ENCODE peak calls at places on chromosomes 12 and 14, in six cellular contexts. H is ovary, J is sigmoid colon, A is HepG2, R is A549, U is transverse colon. D is an unnamed sample.

GRCh38 chr12:83514372-83514771 is 827.7 kb downstream of the TMTC2 start:
- DNase-seq in J (no peak), A (no peak), H (no peak), R (no peak), U (no peak), D (no peak)

GRCh38 chr14:100816286-100816949 is 9.5 kb upstream of the MEG3 start:
- DNase-seq in U (no peak), R (no peak), J (no peak), A (peak), H (no peak), D (no peak)

GRCh38 chr14:92484132-92484823 is 29.3 kb upstream of the RIN3 start:
- DNase-seq in A (no peak), J (no peak), R (no peak), H (no peak), U (no peak), D (no peak)

GRCh38 chr12:4962539-4963486 is 53.1 kb downstream of the KCNA1 start:
- DNase-seq in U (no peak), J (no peak), A (no peak), H (no peak), R (no peak), D (no peak)

GRCh38 chr14:105076296-105076804 is 11.1 kb upstream of the GPR132 start:
- DNase-seq in R (no peak), J (no peak), U (no peak), A (no peak), H (no peak), D (no peak)

GRCh38 chr12:77152623-77153193 is 87.3 kb upstream of the E2F7 start:
- DNase-seq in J (no peak), H (no peak), R (no peak), A (peak), U (no peak), D (no peak)

GRCh38 chr12:49017764-49018281 is 753 bp downstream of the PRKAG1 start:
- DNase-seq in R (no peak), H (no peak), A (peak), U (no peak), J (peak), D (no peak)

GRCh38 chr14:23751591-23751990 is 115.4 kb downstream of the DHRS2 start:
- DNase-seq in J (no peak), A (no peak), H (no peak), R (no peak), U (no peak), D (no peak)

GRCh38 chr14:61752626-61753025 is 9.6 kb upstream of the SNAPC1 start:
- DNase-seq in R (no peak), H (no peak), A (no peak), U (no peak), J (no peak), D (no peak)

GRCh38 chr12:9674226-9674590 is 4.7 kb downstream of the CLEC2D start:
- DNase-seq in A (no peak), H (no peak), J (no peak), R (no peak), U (peak), D (no peak)

GRCh38 chr14:105466491-105467248 is 8.0 kb upstream of the CRIP2 start:
- DNase-seq in R (no peak), U (no peak), J (no peak), H (no peak), A (no peak), D (no peak)

GRCh38 chr12:88242161-88242925 is 100.2 kb downstream of the TMTC3 start:
- DNase-seq in U (no peak), A (no peak), H (no peak), R (peak), J (peak), D (no peak)

GRCh38 chr14:97458302-97459137 is 661.3 kb downstream of the VRK1 start:
- DNase-seq in A (no peak), J (no peak), H (no peak), R (no peak), U (peak), D (peak)

GRCh38 chr12:125454786-125455450 is 389.7 kb downstream of the AACS start:
- DNase-seq in R (no peak), U (no peak), H (no peak), A (no peak), J (no peak), D (no peak)

GRCh38 chr12:39617887-39618286 is 1.7 kb downstream of the ABCD2 start:
- DNase-seq in U (no peak), A (no peak), J (no peak), R (no peak), H (no peak), D (no peak)

GRCh38 chr12:59742831-59743230 is 147.0 kb downstream of the SLC16A7 start:
- DNase-seq in H (no peak), J (no peak), U (no peak), A (no peak), R (no peak), D (no peak)

GRCh38 chr12:50234347-50234746 is 49.0 kb downstream of the LIMA1 start:
- DNase-seq in H (no peak), U (peak), J (no peak), R (no peak), A (no peak), D (peak)

GRCh38 chr12:80183939-80184338 is 84.6 kb downstream of the OTOGL start:
- DNase-seq in J (no peak), R (no peak), A (no peak), H (no peak), U (no peak), D (no peak)

GRCh38 chr14:32648434-32648833 is 290.2 kb upstream of the NPAS3 start:
- DNase-seq in R (no peak), A (no peak), J (no peak), U (no peak), H (no peak), D (no peak)

GRCh38 chr12:20194171-20194570 is 174.2 kb upstream of the PDE3A start:
- DNase-seq in U (no peak), H (no peak), A (no peak), R (no peak), J (no peak), D (no peak)

GRCh38 chr12:4160314-4161040 is 113.1 kb upstream of the CCND2 start:
- DNase-seq in U (no peak), R (no peak), J (no peak), H (no peak), A (no peak), D (no peak)

GRCh38 chr14:72104011-72104613 is 171.9 kb downstream of the RGS6 start:
- DNase-seq in U (peak), R (peak), A (no peak), H (no peak), J (no peak), D (no peak)

GRCh38 chr12:68665016-68665569 is 21.7 kb upstream of the NUP107 start:
- DNase-seq in A (no peak), U (no peak), R (no peak), H (no peak), J (no peak), D (no peak)

DNA sequence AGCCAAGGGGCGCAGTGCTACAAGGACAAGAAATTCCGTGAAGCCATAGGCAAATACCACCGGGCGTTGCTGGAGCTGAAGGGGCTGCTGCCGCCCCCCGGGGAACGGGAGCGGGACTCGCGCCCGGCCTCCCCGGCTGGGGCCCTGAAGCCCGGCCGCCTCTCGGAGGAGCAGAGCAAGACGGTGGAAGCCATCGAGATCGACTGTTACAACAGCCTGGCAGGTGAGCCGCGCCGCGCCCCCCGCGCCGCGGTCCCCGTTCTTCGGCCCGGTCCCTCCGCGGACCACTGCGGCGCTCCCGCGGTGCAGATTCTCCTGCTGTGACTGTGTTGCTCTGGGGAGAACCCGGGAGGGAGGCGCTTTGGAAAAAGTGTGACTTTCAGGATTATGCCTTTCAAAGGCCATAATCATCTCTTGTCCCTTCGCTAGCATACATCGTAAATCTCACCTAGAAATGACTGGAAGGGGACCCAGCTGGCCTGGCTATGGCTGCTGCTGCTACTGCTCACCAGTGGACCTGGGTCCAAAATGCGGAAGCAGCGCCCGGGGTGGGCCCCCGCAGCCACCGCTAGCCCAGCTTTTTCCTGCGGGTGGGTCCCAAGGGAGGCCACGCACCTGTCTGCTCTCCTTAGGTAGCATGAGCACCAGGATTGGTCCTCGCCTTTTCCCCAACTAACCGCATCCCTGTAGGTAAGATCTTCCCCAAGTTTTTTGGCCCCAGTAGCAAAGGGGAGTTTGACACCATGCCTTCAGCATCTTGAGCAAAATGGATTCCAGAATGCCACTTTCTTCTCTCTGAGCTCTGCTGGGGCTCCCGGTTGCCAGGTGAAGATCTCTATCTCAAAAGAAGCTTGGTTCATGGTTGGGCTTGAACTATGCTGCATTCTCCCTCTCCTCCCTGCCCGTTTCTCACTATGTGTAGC is 858 bp downstream of the TTC9 start:
- DNase-seq in U (peak), J (no peak), A (no peak), H (no peak), R (no peak), D (no peak)
- H3K27ac ChIP-seq in U (peak), J (no peak), A (no peak), H (no peak), R (peak), D (peak)

DNA sequence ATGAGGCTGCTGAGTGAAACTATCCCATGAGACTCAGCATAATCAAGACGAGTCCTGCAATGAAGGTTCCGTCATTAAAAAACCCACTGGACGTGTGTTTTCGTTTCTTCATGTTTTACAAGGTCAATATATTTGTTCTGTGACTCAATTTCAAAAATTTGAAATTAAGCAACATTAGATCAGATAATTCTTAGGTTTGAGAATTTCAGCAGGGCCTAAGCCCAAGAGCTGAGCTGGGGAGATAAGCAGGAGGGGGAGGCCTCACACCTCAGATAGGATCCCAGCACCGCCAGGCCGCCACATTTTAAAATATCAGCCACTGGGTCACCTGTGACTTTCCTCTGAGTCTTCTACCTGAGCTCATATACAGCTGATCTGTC is 13.3 kb downstream of the STX2 start:
- DNase-seq in R (no peak), A (no peak), U (no peak), J (no peak), H (no peak), D (no peak)
- TF ChIP-seq EP300 in R (no peak), A (no peak), U (no peak), J (no peak), H (no peak), D (no peak)

GRCh38 chr12:109720856-109721189 is 7.2 kb downstream of the FAM222A start:
- DNase-seq in J (no peak), R (no peak), A (no peak), U (no peak), H (no peak), D (no peak)

GRCh38 chr12:109718390-109718789 is 4.8 kb downstream of the FAM222A start:
- DNase-seq in R (no peak), J (no peak), U (no peak), H (no peak), A (no peak), D (no peak)

GRCh38 chr12:109717390-109718357 is 4.0 kb downstream of the FAM222A start:
- DNase-seq in R (no peak), J (no peak), U (no peak), A (peak), H (no peak), D (no peak)

GRCh38 chr12:109720152-109720855 is 6.7 kb downstream of the FAM222A start:
- DNase-seq in H (no peak), U (no peak), R (no peak), J (no peak), A (no peak), D (no peak)

GRCh38 chr12:109719123-109720022 is 5.7 kb downstream of the FAM222A start:
- DNase-seq in J (no peak), R (no peak), H (no peak), A (peak), U (no peak), D (no peak)
- H3K27ac ChIP-seq in J (no peak), R (no peak), H (peak), A (no peak), U (no peak), D (peak)

GRCh38 chr12:32983332-32983731 is 86.8 kb upstream of the PKP2 start:
- DNase-seq in J (no peak), H (no peak), R (no peak), U (no peak), A (no peak), D (no peak)

GRCh38 chr12:32983968-32984367 is 87.4 kb upstream of the PKP2 start:
- DNase-seq in H (no peak), U (no peak), A (no peak), J (no peak), R (no peak), D (no peak)

DNA sequence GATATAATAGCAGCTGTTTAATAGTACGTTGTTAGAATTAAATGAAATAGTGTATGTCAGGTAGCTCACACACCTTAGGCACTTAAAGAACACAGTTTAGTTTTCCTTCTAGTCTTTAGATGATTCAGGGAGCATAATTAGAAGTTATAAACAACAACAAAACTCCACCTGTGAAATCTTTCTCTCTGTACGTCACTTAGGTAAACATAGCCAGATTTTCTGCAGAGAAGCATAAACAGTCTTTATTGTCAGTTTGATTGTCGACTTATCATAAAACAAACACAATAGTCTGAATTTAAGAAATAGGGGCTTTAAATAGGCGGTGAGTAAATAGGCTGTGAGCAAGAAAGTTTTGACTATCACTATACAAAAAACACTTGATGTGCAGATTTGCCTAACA is 84.6 kb upstream of the PKP2 start:
- DNase-seq in U (no peak), R (no peak), H (no peak), A (no peak), J (no peak), D (no peak)
- TF ChIP-seq EP300 in U (no peak), R (no peak), H (no peak), A (no peak), J (no peak), D (no peak)

D was measured in stomach.